ENCODE peak calls at places on chromosomes 12 and 14, in ten cellular contexts. Y, T, R, S, M, H, B, C, D and X are unnamed samples.

GRCh38 chr14:61322011-61322798 is 826 bp downstream of the PRKCH start:
- DNase-seq in T (peak), D (peak), B (no peak), M (no peak), H (no peak), R (peak), Y (peak), C (peak), S (no peak), X (no peak)

GRCh38 chr14:104383088-104383805 is 196.3 kb upstream of the C14orf180 start:
- DNase-seq in T (peak), S (no peak), B (no peak), R (no peak), H (no peak), M (peak), D (no peak), C (no peak), Y (no peak), X (no peak)

GRCh38 chr14:72443991-72444431 is 449.9 kb downstream of the DPF3 start:
- DNase-seq in T (no peak), C (no peak), Y (no peak), S (no peak), R (peak), H (no peak), M (no peak), B (no peak), D (no peak), X (no peak)

GRCh38 chr14:102889615-102890014 is 32.8 kb upstream of the AMN start:
- DNase-seq in H (no peak), M (no peak), S (no peak), B (no peak), R (no peak), T (no peak), C (no peak), D (no peak), Y (no peak), X (no peak)

GRCh38 chr12:94706250-94706661 is 55.9 kb upstream of the TMCC3 start:
- DNase-seq in Y (no peak), S (no peak), B (no peak), C (no peak), T (no peak), D (no peak), R (no peak), M (no peak), H (no peak), X (no peak)

GRCh38 chr12:75704208-75704607 is 192.8 kb upstream of the KRR1 start:
- DNase-seq in M (no peak), R (no peak), B (no peak), T (no peak), D (no peak), H (no peak), Y (no peak), S (no peak), C (peak), X (no peak)

GRCh38 chr14:40909906-40910305 is 696.8 kb upstream of the LRFN5 start:
- DNase-seq in C (no peak), D (peak), R (no peak), M (no peak), S (no peak), Y (no peak), H (no peak), B (no peak), T (no peak), X (no peak)

GRCh38 chr12:1805441-1806081 is 14.8 kb upstream of the LRTM2 start:
- DNase-seq in H (no peak), T (peak), C (no peak), Y (no peak), B (no peak), M (peak), S (no peak), D (no peak), R (no peak), X (no peak)

GRCh38 chr12:68497702-68498101 is 113.0 kb upstream of the RAP1B start:
- DNase-seq in Y (no peak), H (no peak), R (no peak), C (peak), T (no peak), M (no peak), B (no peak), D (no peak), S (no peak), X (no peak)

GRCh38 chr12:92735131-92735721 is 32.4 kb downstream of the PLEKHG7 start:
- DNase-seq in D (no peak), T (no peak), H (no peak), C (no peak), M (no peak), S (peak), B (no peak), Y (peak), R (no peak), X (no peak)